ENCODE peak calls at places on chromosome 9, in four cellular contexts. One of them, this sample, is unnamed.
A peak's percentile ranks its signal among the peaks of the same experiment; 100 is the strongest.

GRCh38 chr9:97411789-97412627 is at the start of gene TDRD7:
- DNase-seq in K562: peak; percentile 99
- DNase-seq in IMR-90: peak; percentile 75
- DNase-seq in GM12878: peak; percentile 50
- DNase-seq in this sample: peak; percentile 91

GRCh38 chr9:90641868-90642558 is 611 bp downstream of the DIRAS2 start:
- DNase-seq in K562: no peak
- DNase-seq in IMR-90: no peak
- DNase-seq in GM12878: no peak
- DNase-seq in this sample: peak; percentile 49

GRCh38 chr9:109542922-109543321 is 44.8 kb upstream of the PTPN3 start:
- DNase-seq in K562: no peak
- DNase-seq in IMR-90: no peak
- DNase-seq in GM12878: no peak
- DNase-seq in this sample: no peak

GRCh38 chr9:967436-967835 is 9.0 kb upstream of the DMRT3 start:
- DNase-seq in K562: no peak
- DNase-seq in IMR-90: no peak
- DNase-seq in GM12878: no peak
- DNase-seq in this sample: no peak

GRCh38 chr9:69036319-69036718 is 767 bp downstream of the FXN start:
- DNase-seq in K562: peak; percentile 40
- DNase-seq in IMR-90: peak; percentile 13
- DNase-seq in GM12878: no peak
- DNase-seq in this sample: no peak

GRCh38 chr9:99954841-99955240 is 48.4 kb downstream of the STX17 start:
- DNase-seq in K562: no peak
- DNase-seq in IMR-90: no peak
- DNase-seq in GM12878: peak; percentile 17
- DNase-seq in this sample: no peak

GRCh38 chr9:42396318-42396717 is 212.9 kb downstream of the SPATA31A6 start:
- DNase-seq in K562: no peak
- DNase-seq in IMR-90: no peak
- DNase-seq in GM12878: no peak
- DNase-seq in this sample: no peak

GRCh38 chr9:89789922-89790510 is 185.2 kb downstream of the GADD45G start:
- DNase-seq in K562: no peak
- DNase-seq in IMR-90: no peak
- DNase-seq in GM12878: no peak
- DNase-seq in this sample: no peak

GRCh38 chr9:124274228-124274627 is 16.5 kb downstream of the NEK6 start:
- DNase-seq in K562: no peak
- DNase-seq in IMR-90: no peak
- DNase-seq in GM12878: no peak
- DNase-seq in this sample: no peak

GRCh38 chr9:131273791-131274673 is 2.3 kb downstream of the FAM78A start:
- DNase-seq in K562: peak; percentile 82
- DNase-seq in IMR-90: no peak
- DNase-seq in GM12878: no peak
- DNase-seq in this sample: no peak

GRCh38 chr9:122562134-122562760 is 9.3 kb downstream of the OR1N2 start:
- DNase-seq in K562: no peak
- DNase-seq in IMR-90: no peak
- DNase-seq in GM12878: no peak
- DNase-seq in this sample: no peak

GRCh38 chr9:32928912-32929311 is 72.5 kb downstream of the APTX start:
- DNase-seq in K562: no peak
- DNase-seq in IMR-90: no peak
- DNase-seq in GM12878: no peak
- DNase-seq in this sample: no peak

GRCh38 chr9:7176574-7176973 is 418.8 kb downstream of the KDM4C start:
- DNase-seq in K562: no peak
- DNase-seq in IMR-90: no peak
- DNase-seq in GM12878: no peak
- DNase-seq in this sample: no peak

GRCh38 chr9:109894444-109894843 is 114.4 kb downstream of the PALM2AKAP2 start:
- DNase-seq in K562: no peak
- DNase-seq in IMR-90: no peak
- DNase-seq in GM12878: no peak
- DNase-seq in this sample: no peak

GRCh38 chr9:126957687-126958053 is 43.1 kb downstream of the RALGPS1 start:
- DNase-seq in K562: no peak
- DNase-seq in IMR-90: peak; percentile 64
- DNase-seq in GM12878: no peak
- DNase-seq in this sample: no peak

GRCh38 chr9:113922160-113922559 is 46.1 kb downstream of the ZNF618 start:
- DNase-seq in K562: no peak
- DNase-seq in IMR-90: no peak
- DNase-seq in GM12878: no peak
- DNase-seq in this sample: no peak

GRCh38 chr9:125963932-125964331 is 216.8 kb downstream of the PBX3 start:
- DNase-seq in K562: no peak
- DNase-seq in IMR-90: no peak
- DNase-seq in GM12878: no peak
- DNase-seq in this sample: no peak

GRCh38 chr9:69044226-69045219 is 9.0 kb downstream of the FXN start:
- DNase-seq in K562: no peak
- DNase-seq in IMR-90: peak; percentile 68
- DNase-seq in GM12878: no peak
- DNase-seq in this sample: no peak

GRCh38 chr9:130140701-130141100 is 31.5 kb upstream of the NCS1 start:
- DNase-seq in K562: no peak
- DNase-seq in IMR-90: no peak
- DNase-seq in GM12878: no peak
- DNase-seq in this sample: no peak

GRCh38 chr9:116653580-116654355 is 33.3 kb upstream of the TRIM32 start:
- DNase-seq in K562: no peak
- DNase-seq in IMR-90: no peak
- DNase-seq in GM12878: no peak
- DNase-seq in this sample: no peak

GRCh38 chr9:75866273-75866871 is 24.1 kb upstream of the PCSK5 start:
- DNase-seq in K562: peak; percentile 8
- DNase-seq in IMR-90: peak; percentile 44
- DNase-seq in GM12878: no peak
- DNase-seq in this sample: peak; percentile 64

GRCh38 chr9:38644601-38645000 is 24.2 kb upstream of the ANKRD18A start:
- DNase-seq in K562: no peak
- DNase-seq in IMR-90: no peak
- DNase-seq in GM12878: no peak
- DNase-seq in this sample: no peak

GRCh38 chr9:136391737-136392537 is 8.0 kb downstream of the SNAPC4 start:
- DNase-seq in K562: no peak
- DNase-seq in IMR-90: no peak
- DNase-seq in GM12878: no peak
- DNase-seq in this sample: no peak

GRCh38 chr9:91186311-91187101 is 175.2 kb downstream of the AUH start:
- DNase-seq in K562: peak; percentile 26
- DNase-seq in IMR-90: peak; percentile 63
- DNase-seq in GM12878: no peak
- DNase-seq in this sample: peak; percentile 19

GRCh38 chr9:7324031-7324654 is 475.4 kb downstream of the DMAC1 start:
- DNase-seq in K562: no peak
- DNase-seq in IMR-90: peak; percentile 18
- DNase-seq in GM12878: no peak
- DNase-seq in this sample: no peak

GRCh38 chr9:114837923-114838322 is 32.1 kb upstream of the TNFSF15 start:
- DNase-seq in K562: no peak
- DNase-seq in IMR-90: peak; percentile 24
- DNase-seq in GM12878: no peak
- DNase-seq in this sample: no peak

GRCh38 chr9:29456940-29457339 is 1883.7 kb upstream of the C9orf72 start:
- DNase-seq in K562: no peak
- DNase-seq in IMR-90: no peak
- DNase-seq in GM12878: no peak
- DNase-seq in this sample: no peak

GRCh38 chr9:98479967-98480847 is 224.8 kb upstream of the TBC1D2 start:
- DNase-seq in K562: no peak
- DNase-seq in IMR-90: peak; percentile 41
- DNase-seq in GM12878: no peak
- DNase-seq in this sample: no peak

DNA sequence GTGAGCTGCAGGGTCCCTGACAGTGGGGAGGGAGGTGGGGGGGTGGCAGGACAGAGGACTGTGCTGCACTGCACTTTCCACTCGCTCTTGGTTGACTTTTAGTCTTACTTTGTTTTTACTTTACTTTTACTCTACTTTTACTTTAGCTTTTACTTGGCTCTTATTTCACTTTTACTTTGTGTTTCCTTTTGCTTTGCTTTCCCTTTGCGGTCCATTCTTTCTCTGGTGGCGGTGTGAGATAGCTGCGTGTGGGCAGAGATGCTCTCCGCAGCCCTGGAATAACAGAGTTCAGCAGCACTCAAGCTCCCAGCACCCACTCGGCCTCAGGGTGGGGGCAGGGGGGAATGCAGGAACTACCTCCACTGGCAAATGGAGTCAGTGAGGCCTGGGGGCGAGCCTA is 4.7 kb downstream of the AK8 start:
- DNase-seq in K562: no peak
- DNase-seq in IMR-90: no peak
- DNase-seq in GM12878: no peak
- DNase-seq in this sample: no peak
- TF ChIP-seq CHD1 in K562: no peak
- TF ChIP-seq CHD1 in IMR-90: no peak
- TF ChIP-seq CHD1 in GM12878: no peak
- TF ChIP-seq CHD1 in this sample: no peak

GRCh38 chr9:70749066-70749465 is 334.6 kb upstream of the KLF9 start:
- DNase-seq in K562: no peak
- DNase-seq in IMR-90: no peak
- DNase-seq in GM12878: no peak
- DNase-seq in this sample: no peak

GRCh38 chr9:70746316-70746715 is 331.9 kb upstream of the KLF9 start:
- DNase-seq in K562: no peak
- DNase-seq in IMR-90: no peak
- DNase-seq in GM12878: no peak
- DNase-seq in this sample: no peak

GRCh38 chr9:70747335-70747734 is 332.9 kb upstream of the KLF9 start:
- DNase-seq in K562: no peak
- DNase-seq in IMR-90: no peak
- DNase-seq in GM12878: no peak
- DNase-seq in this sample: no peak

DNA sequence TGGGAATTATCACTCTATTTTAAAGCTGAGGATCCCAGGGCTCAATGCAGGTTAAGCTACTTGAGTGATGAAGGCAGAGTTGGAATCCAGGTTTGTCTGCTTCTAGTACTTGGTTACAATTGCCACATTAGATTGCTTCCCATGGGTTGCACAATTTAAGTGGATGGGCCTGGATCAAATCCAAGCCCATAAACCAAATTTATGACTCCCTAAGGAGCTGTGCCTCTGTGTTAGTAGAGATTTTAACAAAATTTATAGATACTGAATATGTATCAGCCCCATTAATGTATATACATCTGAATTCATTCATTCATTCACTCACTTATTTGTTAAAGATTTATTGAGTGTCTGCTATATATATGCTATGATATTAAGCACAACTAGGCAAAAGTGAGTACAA is 332.3 kb upstream of the KLF9 start:
- DNase-seq in K562: no peak
- DNase-seq in IMR-90: no peak
- DNase-seq in GM12878: no peak
- DNase-seq in this sample: no peak
- TF ChIP-seq CHD1 in K562: no peak
- TF ChIP-seq CHD1 in IMR-90: no peak
- TF ChIP-seq CHD1 in GM12878: no peak
- TF ChIP-seq CHD1 in this sample: no peak

DNA sequence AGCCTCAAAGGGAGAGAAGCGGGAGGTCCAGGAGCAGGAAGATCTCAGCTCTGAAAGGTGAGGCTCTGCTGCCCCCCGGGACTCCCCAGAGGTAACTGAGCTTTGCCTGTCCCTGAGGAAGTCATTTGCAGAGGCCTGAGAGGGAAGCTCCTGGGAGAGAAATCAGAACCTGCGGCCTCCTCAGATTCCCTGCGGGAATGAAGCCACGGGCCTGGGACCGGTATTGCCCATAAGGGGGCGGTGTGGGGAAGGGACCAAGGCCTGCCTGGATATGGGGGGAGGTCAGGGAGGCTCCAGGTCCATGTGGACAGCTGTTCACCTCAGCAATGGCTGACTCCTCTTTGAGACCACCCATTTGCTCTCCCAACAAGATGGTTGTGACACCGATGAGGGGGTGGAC is 1.3 kb downstream of the SPATA31E1 start:
- DNase-seq in K562: peak; percentile 58
- DNase-seq in IMR-90: no peak
- DNase-seq in GM12878: no peak
- DNase-seq in this sample: no peak
- TF ChIP-seq CHD1 in K562: no peak
- TF ChIP-seq CHD1 in IMR-90: no peak
- TF ChIP-seq CHD1 in GM12878: no peak
- TF ChIP-seq CHD1 in this sample: no peak

GRCh38 chr9:72442212-72442607 is 77.2 kb upstream of the ZFAND5 start:
- DNase-seq in K562: no peak
- DNase-seq in IMR-90: peak; percentile 88
- DNase-seq in GM12878: no peak
- DNase-seq in this sample: no peak

GRCh38 chr9:72443855-72444254 is 77.6 kb upstream of the TMC1 start:
- DNase-seq in K562: no peak
- DNase-seq in IMR-90: no peak
- DNase-seq in GM12878: peak; percentile 85
- DNase-seq in this sample: no peak

GRCh38 chr9:72444436-72444835 is 77.0 kb upstream of the TMC1 start:
- DNase-seq in K562: no peak
- DNase-seq in IMR-90: no peak
- DNase-seq in GM12878: no peak
- DNase-seq in this sample: no peak

GRCh38 chr9:72440383-72440782 is 75.4 kb upstream of the ZFAND5 start:
- DNase-seq in K562: no peak
- DNase-seq in IMR-90: no peak
- DNase-seq in GM12878: no peak
- DNase-seq in this sample: no peak

DNA sequence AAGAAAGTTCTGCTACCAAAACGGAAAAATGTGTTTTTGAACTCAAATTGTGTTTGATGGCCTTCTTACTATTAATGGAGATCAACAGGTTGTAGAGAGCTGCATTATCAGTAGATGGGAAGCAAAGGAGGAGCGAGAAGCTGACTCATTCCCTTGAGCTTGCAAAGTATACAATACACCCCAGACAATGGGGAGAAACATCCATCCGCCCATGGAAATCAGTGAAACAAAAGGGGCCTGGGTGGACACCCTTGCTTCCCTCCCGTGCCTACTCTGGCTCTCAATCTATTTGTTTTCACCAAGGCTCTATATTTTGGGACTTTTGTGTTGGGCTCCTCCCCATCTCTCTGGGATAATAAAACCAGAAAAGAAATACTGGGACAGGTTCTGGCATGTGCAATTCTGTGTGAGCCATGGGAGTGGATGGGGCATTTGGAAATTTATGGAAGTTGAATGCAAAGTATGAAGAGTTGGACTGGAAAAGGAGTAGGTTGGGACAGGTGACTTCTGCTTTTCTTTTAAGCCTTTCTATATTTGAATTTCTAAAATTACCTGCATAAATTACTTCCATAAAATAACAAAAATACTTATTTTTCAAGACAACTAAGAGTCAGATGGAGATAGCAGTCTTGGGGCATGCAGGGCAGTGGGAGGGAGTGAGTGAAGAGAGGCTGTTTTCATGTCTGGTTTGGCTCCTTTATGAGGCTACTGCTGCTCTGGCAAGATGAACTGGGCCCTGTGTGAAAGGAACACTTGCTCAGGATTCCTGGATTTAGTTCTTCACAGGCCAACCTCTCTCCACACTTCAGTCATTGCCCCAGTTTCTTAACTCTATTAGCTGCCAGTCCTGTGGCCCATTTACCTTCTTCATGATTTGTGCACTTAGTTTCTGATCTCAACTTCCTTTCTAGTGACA is 76.5 kb upstream of the ZFAND5 start:
- DNase-seq in K562: no peak
- DNase-seq in IMR-90: peak; percentile 35
- DNase-seq in GM12878: no peak
- DNase-seq in this sample: peak; percentile 13
- TF ChIP-seq CHD1 in K562: no peak
- TF ChIP-seq CHD1 in IMR-90: no peak
- TF ChIP-seq CHD1 in GM12878: no peak
- TF ChIP-seq CHD1 in this sample: no peak